ENCODE peak calls at places on chromosome 19, in nine cellular contexts. One of them, this sample, is unnamed. For H3K27me3, the result is how much of the 10 kb centered on the place peaks cover.

GRCh38 chr19:16778796-16779411 is 50.3 kb upstream of the SIN3B start:
- DNase-seq in heart right ventricle: peak
- DNase-seq in SK-N-SH: peak
- DNase-seq in neuronal stem cell: peak
- DNase-seq in adrenal gland: peak
- DNase-seq in endodermal cell: peak
- DNase-seq in BE2C: peak
- DNase-seq in aorta: peak
- DNase-seq in Caco-2: peak
- DNase-seq in this sample: peak

GRCh38 chr19:40273469-40274360 is 11.4 kb downstream of the AKT2 start:
- DNase-seq in heart right ventricle: no peak
- DNase-seq in SK-N-SH: no peak
- DNase-seq in neuronal stem cell: no peak
- DNase-seq in adrenal gland: no peak
- DNase-seq in endodermal cell: no peak
- DNase-seq in BE2C: no peak
- DNase-seq in aorta: no peak
- DNase-seq in Caco-2: no peak
- DNase-seq in this sample: no peak

GRCh38 chr19:980133-980998 is 3.8 kb upstream of the WDR18 start:
- DNase-seq in heart right ventricle: peak
- DNase-seq in SK-N-SH: no peak
- DNase-seq in neuronal stem cell: peak
- DNase-seq in adrenal gland: no peak
- DNase-seq in endodermal cell: peak
- DNase-seq in BE2C: peak
- DNase-seq in aorta: no peak
- DNase-seq in Caco-2: peak
- DNase-seq in this sample: no peak

GRCh38 chr19:32873560-32873959 is 4.0 kb upstream of the SLC7A9 start:
- DNase-seq in heart right ventricle: no peak
- DNase-seq in SK-N-SH: no peak
- DNase-seq in neuronal stem cell: no peak
- DNase-seq in adrenal gland: no peak
- DNase-seq in endodermal cell: no peak
- DNase-seq in BE2C: no peak
- DNase-seq in aorta: no peak
- DNase-seq in Caco-2: no peak
- DNase-seq in this sample: no peak

GRCh38 chr19:4324228-4324627 is 14.4 kb downstream of the STAP2 start:
- DNase-seq in heart right ventricle: no peak
- DNase-seq in SK-N-SH: no peak
- DNase-seq in neuronal stem cell: no peak
- DNase-seq in adrenal gland: no peak
- DNase-seq in endodermal cell: no peak
- DNase-seq in BE2C: no peak
- DNase-seq in aorta: no peak
- DNase-seq in Caco-2: no peak
- DNase-seq in this sample: no peak

GRCh38 chr19:16244091-16244490 is 46.4 kb downstream of the AP1M1 start:
- DNase-seq in heart right ventricle: no peak
- DNase-seq in SK-N-SH: no peak
- DNase-seq in neuronal stem cell: no peak
- DNase-seq in adrenal gland: no peak
- DNase-seq in endodermal cell: no peak
- DNase-seq in BE2C: no peak
- DNase-seq in aorta: no peak
- DNase-seq in Caco-2: no peak
- DNase-seq in this sample: no peak

GRCh38 chr19:54952591-54953344 is 5.4 kb upstream of the NLRP7 start:
- DNase-seq in heart right ventricle: no peak
- DNase-seq in SK-N-SH: no peak
- DNase-seq in neuronal stem cell: peak
- DNase-seq in adrenal gland: no peak
- DNase-seq in endodermal cell: peak
- DNase-seq in BE2C: no peak
- DNase-seq in aorta: no peak
- DNase-seq in Caco-2: peak
- DNase-seq in this sample: no peak

GRCh38 chr19:49442793-49443365 is 1.6 kb upstream of the SLC17A7 start:
- DNase-seq in heart right ventricle: peak
- DNase-seq in SK-N-SH: peak
- DNase-seq in neuronal stem cell: peak
- DNase-seq in adrenal gland: peak
- DNase-seq in endodermal cell: peak
- DNase-seq in BE2C: peak
- DNase-seq in aorta: peak
- DNase-seq in Caco-2: peak
- DNase-seq in this sample: peak

GRCh38 chr19:14821958-14822357 is 13.0 kb downstream of the OR7A5 start:
- DNase-seq in heart right ventricle: no peak
- DNase-seq in SK-N-SH: no peak
- DNase-seq in neuronal stem cell: no peak
- DNase-seq in adrenal gland: no peak
- DNase-seq in endodermal cell: no peak
- DNase-seq in BE2C: no peak
- DNase-seq in aorta: no peak
- DNase-seq in Caco-2: no peak
- DNase-seq in this sample: no peak
- H3K27me3 ChIP-seq in heart right ventricle: under half
- H3K27me3 ChIP-seq in SK-N-SH: under half
- H3K27me3 ChIP-seq in neuronal stem cell: under half
- H3K27me3 ChIP-seq in adrenal gland: under half
- H3K27me3 ChIP-seq in endodermal cell: under half
- H3K27me3 ChIP-seq in BE2C: under half
- H3K27me3 ChIP-seq in aorta: under half
- H3K27me3 ChIP-seq in Caco-2: under half
- H3K27me3 ChIP-seq in this sample: under half

DNA sequence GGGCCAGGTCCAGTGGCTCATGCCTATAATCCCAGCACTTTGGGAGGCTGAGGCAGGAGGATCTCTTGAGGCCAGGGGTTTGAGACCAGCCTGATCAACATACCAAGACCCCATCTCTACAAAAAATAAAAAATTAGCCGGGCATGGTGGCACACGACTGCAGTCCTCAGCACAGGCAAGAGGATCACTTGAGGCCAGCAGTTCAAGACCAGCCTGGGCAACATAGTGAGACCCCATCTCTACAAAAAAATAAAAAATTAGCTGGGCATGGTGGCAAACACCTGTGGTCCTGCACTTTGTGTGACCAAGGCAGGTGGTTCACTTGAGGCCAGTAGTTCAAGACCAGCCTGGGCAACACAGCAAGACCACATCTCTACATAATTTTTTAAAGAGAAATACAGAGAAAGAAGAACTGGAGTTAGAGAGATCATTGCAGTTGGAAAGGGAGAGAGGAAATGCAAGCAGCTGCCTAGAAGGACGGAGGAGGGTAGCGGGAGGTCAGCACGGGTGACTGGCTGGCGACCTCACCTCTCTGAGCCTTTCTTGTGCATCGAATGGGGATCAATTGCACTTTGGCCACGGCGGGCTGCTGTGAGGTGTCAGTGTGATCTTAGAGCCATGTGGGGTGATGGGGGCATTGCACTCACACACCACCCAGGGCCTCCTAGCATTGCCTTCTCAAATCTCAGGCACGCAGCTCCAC is 13.9 kb downstream of the BCAM start:
- DNase-seq in heart right ventricle: no peak
- DNase-seq in SK-N-SH: no peak
- DNase-seq in neuronal stem cell: peak
- DNase-seq in adrenal gland: no peak
- DNase-seq in endodermal cell: no peak
- DNase-seq in BE2C: no peak
- DNase-seq in aorta: no peak
- DNase-seq in Caco-2: no peak
- DNase-seq in this sample: no peak
- H3K27me3 ChIP-seq in heart right ventricle: under half
- H3K27me3 ChIP-seq in SK-N-SH: half or more
- H3K27me3 ChIP-seq in neuronal stem cell: under half
- H3K27me3 ChIP-seq in adrenal gland: under half
- H3K27me3 ChIP-seq in endodermal cell: under half
- H3K27me3 ChIP-seq in BE2C: under half
- H3K27me3 ChIP-seq in aorta: under half
- H3K27me3 ChIP-seq in Caco-2: under half
- H3K27me3 ChIP-seq in this sample: under half

GRCh38 chr19:12994701-12995595 is at the start of gene NFIX:
- DNase-seq in heart right ventricle: peak
- DNase-seq in SK-N-SH: peak
- DNase-seq in neuronal stem cell: no peak
- DNase-seq in adrenal gland: peak
- DNase-seq in endodermal cell: peak
- DNase-seq in BE2C: peak
- DNase-seq in aorta: peak
- DNase-seq in Caco-2: no peak
- DNase-seq in this sample: no peak

GRCh38 chr19:12992729-12993128 is 2.5 kb upstream of the NFIX start:
- DNase-seq in heart right ventricle: no peak
- DNase-seq in SK-N-SH: no peak
- DNase-seq in neuronal stem cell: no peak
- DNase-seq in adrenal gland: no peak
- DNase-seq in endodermal cell: no peak
- DNase-seq in BE2C: no peak
- DNase-seq in aorta: no peak
- DNase-seq in Caco-2: no peak
- DNase-seq in this sample: no peak

GRCh38 chr19:12991296-12991695 is 4.0 kb upstream of the NFIX start:
- DNase-seq in heart right ventricle: no peak
- DNase-seq in SK-N-SH: no peak
- DNase-seq in neuronal stem cell: no peak
- DNase-seq in adrenal gland: no peak
- DNase-seq in endodermal cell: no peak
- DNase-seq in BE2C: no peak
- DNase-seq in aorta: no peak
- DNase-seq in Caco-2: no peak
- DNase-seq in this sample: no peak

GRCh38 chr19:12995596-12996541 is 594 bp downstream of the NFIX start:
- DNase-seq in heart right ventricle: no peak
- DNase-seq in SK-N-SH: peak
- DNase-seq in neuronal stem cell: no peak
- DNase-seq in adrenal gland: peak
- DNase-seq in endodermal cell: no peak
- DNase-seq in BE2C: no peak
- DNase-seq in aorta: peak
- DNase-seq in Caco-2: no peak
- DNase-seq in this sample: no peak

DNA sequence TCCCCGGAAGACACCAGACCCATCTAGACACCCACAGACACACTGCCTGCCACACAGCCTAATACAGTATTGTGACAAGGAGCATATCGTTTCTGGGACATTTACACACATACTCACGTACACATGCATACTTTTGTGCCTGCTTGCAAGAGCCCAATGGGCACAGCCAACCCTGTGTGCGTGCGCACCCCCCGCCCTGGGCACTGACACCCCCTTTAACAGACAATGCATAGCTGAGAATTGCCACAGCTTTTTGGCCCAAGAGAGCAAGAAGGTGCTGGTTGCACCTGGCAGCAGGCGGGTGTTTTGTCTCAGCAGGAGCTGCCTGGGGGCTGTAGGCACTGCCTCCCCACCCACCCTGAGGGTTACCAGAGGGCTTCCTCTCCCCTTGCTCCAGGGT is 1.7 kb upstream of the NFIX start:
- DNase-seq in heart right ventricle: no peak
- DNase-seq in SK-N-SH: no peak
- DNase-seq in neuronal stem cell: no peak
- DNase-seq in adrenal gland: no peak
- DNase-seq in endodermal cell: no peak
- DNase-seq in BE2C: no peak
- DNase-seq in aorta: no peak
- DNase-seq in Caco-2: no peak
- DNase-seq in this sample: no peak
- H3K27me3 ChIP-seq in heart right ventricle: under half
- H3K27me3 ChIP-seq in SK-N-SH: under half
- H3K27me3 ChIP-seq in neuronal stem cell: under half
- H3K27me3 ChIP-seq in adrenal gland: under half
- H3K27me3 ChIP-seq in endodermal cell: half or more
- H3K27me3 ChIP-seq in BE2C: under half
- H3K27me3 ChIP-seq in aorta: under half
- H3K27me3 ChIP-seq in Caco-2: under half
- H3K27me3 ChIP-seq in this sample: under half

GRCh38 chr19:18610245-18610555 is 2.5 kb upstream of the TMEM59L start:
- DNase-seq in heart right ventricle: no peak
- DNase-seq in SK-N-SH: peak
- DNase-seq in neuronal stem cell: no peak
- DNase-seq in adrenal gland: no peak
- DNase-seq in endodermal cell: peak
- DNase-seq in BE2C: no peak
- DNase-seq in aorta: no peak
- DNase-seq in Caco-2: no peak
- DNase-seq in this sample: no peak

GRCh38 chr19:18612051-18612771 is 459 bp upstream of the TMEM59L start:
- DNase-seq in heart right ventricle: no peak
- DNase-seq in SK-N-SH: no peak
- DNase-seq in neuronal stem cell: no peak
- DNase-seq in adrenal gland: no peak
- DNase-seq in endodermal cell: no peak
- DNase-seq in BE2C: no peak
- DNase-seq in aorta: no peak
- DNase-seq in Caco-2: no peak
- DNase-seq in this sample: no peak

GRCh38 chr19:18610556-18611326 is 1.9 kb upstream of the TMEM59L start:
- DNase-seq in heart right ventricle: no peak
- DNase-seq in SK-N-SH: peak
- DNase-seq in neuronal stem cell: no peak
- DNase-seq in adrenal gland: no peak
- DNase-seq in endodermal cell: peak
- DNase-seq in BE2C: no peak
- DNase-seq in aorta: no peak
- DNase-seq in Caco-2: no peak
- DNase-seq in this sample: no peak

GRCh38 chr19:18612772-18613588 is at the start of gene TMEM59L:
- DNase-seq in heart right ventricle: no peak
- DNase-seq in SK-N-SH: peak
- DNase-seq in neuronal stem cell: no peak
- DNase-seq in adrenal gland: no peak
- DNase-seq in endodermal cell: peak
- DNase-seq in BE2C: peak
- DNase-seq in aorta: no peak
- DNase-seq in Caco-2: no peak
- DNase-seq in this sample: no peak

DNA sequence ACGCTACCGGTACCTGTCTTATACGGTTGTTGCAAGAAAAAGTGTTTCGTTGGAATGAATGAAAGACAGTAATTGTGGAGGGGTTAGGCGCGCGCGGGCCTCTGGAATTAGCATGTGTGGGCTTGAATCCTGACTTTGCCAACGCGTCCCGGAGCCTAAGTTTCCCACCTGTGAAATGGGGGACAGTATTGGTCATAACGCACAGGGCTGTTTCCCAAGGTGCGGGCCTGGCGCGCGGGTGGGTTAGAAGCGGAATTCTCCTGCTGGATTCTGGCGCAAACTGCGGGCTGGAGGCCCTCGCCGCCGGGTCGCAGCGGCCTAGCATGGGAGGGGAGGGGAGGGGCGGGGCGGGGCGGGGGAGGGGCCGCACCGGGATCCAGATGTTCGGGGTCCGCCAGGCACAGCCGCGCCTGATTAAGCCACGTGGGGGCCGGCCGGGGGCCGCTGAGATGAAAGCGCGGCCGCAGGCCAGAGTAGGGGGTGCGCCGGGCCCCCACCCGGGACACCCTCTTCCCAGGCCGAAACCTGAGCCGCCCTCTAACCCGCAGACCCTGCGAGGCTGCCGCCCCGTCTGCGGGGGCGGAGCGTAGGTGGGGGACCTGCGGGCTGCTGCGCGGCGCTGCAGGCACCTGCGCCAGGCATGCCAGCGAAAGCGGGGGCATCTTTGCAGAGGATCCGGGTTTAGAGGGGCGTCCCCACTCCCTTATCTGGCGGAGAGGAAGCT is 1.2 kb upstream of the TMEM59L start:
- DNase-seq in heart right ventricle: no peak
- DNase-seq in SK-N-SH: peak
- DNase-seq in neuronal stem cell: no peak
- DNase-seq in adrenal gland: no peak
- DNase-seq in endodermal cell: peak
- DNase-seq in BE2C: no peak
- DNase-seq in aorta: no peak
- DNase-seq in Caco-2: no peak
- DNase-seq in this sample: no peak
- H3K27me3 ChIP-seq in heart right ventricle: half or more
- H3K27me3 ChIP-seq in SK-N-SH: half or more
- H3K27me3 ChIP-seq in neuronal stem cell: half or more
- H3K27me3 ChIP-seq in adrenal gland: half or more
- H3K27me3 ChIP-seq in endodermal cell: half or more
- H3K27me3 ChIP-seq in BE2C: half or more
- H3K27me3 ChIP-seq in aorta: under half
- H3K27me3 ChIP-seq in Caco-2: under half
- H3K27me3 ChIP-seq in this sample: half or more